ENCODE peak calls at places on chromosomes 3 and 15, in ten cellular contexts. One of them, this sample, is unnamed. For H3K9me3, the result is how much of the 10 kb centered on the place peaks cover.

GRCh38 chr3:148882288-148882687 is 17.2 kb downstream of the CPA3 start:
- DNase-seq in A549: no peak
- DNase-seq in neural progenitor cell: no peak
- DNase-seq in OCI-LY7: no peak
- DNase-seq in IMR-90: peak
- DNase-seq in GM12878: no peak
- DNase-seq in keratinocyte: no peak
- DNase-seq in Karpas-422: no peak
- DNase-seq in astrocyte: peak
- DNase-seq in fibroblast of lung: peak
- DNase-seq in this sample: no peak

GRCh38 chr3:69181592-69182211 is 59.3 kb upstream of the LMOD3 start:
- DNase-seq in A549: no peak
- DNase-seq in neural progenitor cell: peak
- DNase-seq in OCI-LY7: no peak
- DNase-seq in IMR-90: peak
- DNase-seq in GM12878: no peak
- DNase-seq in keratinocyte: no peak
- DNase-seq in Karpas-422: no peak
- DNase-seq in astrocyte: peak
- DNase-seq in fibroblast of lung: peak
- DNase-seq in this sample: no peak

GRCh38 chr15:61938249-61938648 is 122.0 kb downstream of the VPS13C start:
- DNase-seq in A549: no peak
- DNase-seq in neural progenitor cell: no peak
- DNase-seq in OCI-LY7: no peak
- DNase-seq in IMR-90: no peak
- DNase-seq in GM12878: no peak
- DNase-seq in keratinocyte: no peak
- DNase-seq in Karpas-422: no peak
- DNase-seq in astrocyte: no peak
- DNase-seq in fibroblast of lung: no peak
- DNase-seq in this sample: no peak

GRCh38 chr3:194718069-194718468 is 32.4 kb downstream of the FAM43A start:
- DNase-seq in A549: no peak
- DNase-seq in neural progenitor cell: no peak
- DNase-seq in OCI-LY7: no peak
- DNase-seq in IMR-90: no peak
- DNase-seq in GM12878: no peak
- DNase-seq in keratinocyte: no peak
- DNase-seq in Karpas-422: no peak
- DNase-seq in astrocyte: no peak
- DNase-seq in fibroblast of lung: no peak
- DNase-seq in this sample: no peak

GRCh38 chr3:178982138-178982537 is 89.5 kb downstream of the ZMAT3 start:
- DNase-seq in A549: no peak
- DNase-seq in neural progenitor cell: no peak
- DNase-seq in OCI-LY7: no peak
- DNase-seq in IMR-90: peak
- DNase-seq in GM12878: no peak
- DNase-seq in keratinocyte: no peak
- DNase-seq in Karpas-422: no peak
- DNase-seq in astrocyte: peak
- DNase-seq in fibroblast of lung: peak
- DNase-seq in this sample: no peak

GRCh38 chr3:189586941-189587687 is 44.1 kb upstream of the TP63 start:
- DNase-seq in A549: no peak
- DNase-seq in neural progenitor cell: no peak
- DNase-seq in OCI-LY7: no peak
- DNase-seq in IMR-90: no peak
- DNase-seq in GM12878: peak
- DNase-seq in keratinocyte: no peak
- DNase-seq in Karpas-422: no peak
- DNase-seq in astrocyte: no peak
- DNase-seq in fibroblast of lung: no peak
- DNase-seq in this sample: no peak

GRCh38 chr15:60379466-60380274 is 18.1 kb downstream of the ANXA2 start:
- DNase-seq in A549: no peak
- DNase-seq in neural progenitor cell: peak
- DNase-seq in OCI-LY7: no peak
- DNase-seq in IMR-90: peak
- DNase-seq in GM12878: no peak
- DNase-seq in keratinocyte: no peak
- DNase-seq in Karpas-422: no peak
- DNase-seq in astrocyte: peak
- DNase-seq in fibroblast of lung: peak
- DNase-seq in this sample: no peak

GRCh38 chr3:46208167-46208704 is at the start of gene CCR1:
- DNase-seq in A549: no peak
- DNase-seq in neural progenitor cell: peak
- DNase-seq in OCI-LY7: peak
- DNase-seq in IMR-90: peak
- DNase-seq in GM12878: peak
- DNase-seq in keratinocyte: no peak
- DNase-seq in Karpas-422: peak
- DNase-seq in astrocyte: peak
- DNase-seq in fibroblast of lung: peak
- DNase-seq in this sample: peak

GRCh38 chr3:9598783-9599387 is 45.3 kb upstream of the LHFPL4 start:
- DNase-seq in A549: no peak
- DNase-seq in neural progenitor cell: no peak
- DNase-seq in OCI-LY7: no peak
- DNase-seq in IMR-90: no peak
- DNase-seq in GM12878: no peak
- DNase-seq in keratinocyte: no peak
- DNase-seq in Karpas-422: no peak
- DNase-seq in astrocyte: no peak
- DNase-seq in fibroblast of lung: no peak
- DNase-seq in this sample: no peak

GRCh38 chr15:90561344-90562244 is 31.9 kb downstream of the CRTC3 start:
- DNase-seq in A549: no peak
- DNase-seq in neural progenitor cell: no peak
- DNase-seq in OCI-LY7: no peak
- DNase-seq in IMR-90: peak
- DNase-seq in GM12878: no peak
- DNase-seq in keratinocyte: no peak
- DNase-seq in Karpas-422: no peak
- DNase-seq in astrocyte: no peak
- DNase-seq in fibroblast of lung: peak
- DNase-seq in this sample: no peak

GRCh38 chr15:31400222-31400927 is 73.7 kb downstream of the KLF13 start:
- DNase-seq in A549: no peak
- DNase-seq in neural progenitor cell: no peak
- DNase-seq in OCI-LY7: no peak
- DNase-seq in IMR-90: no peak
- DNase-seq in GM12878: no peak
- DNase-seq in keratinocyte: no peak
- DNase-seq in Karpas-422: no peak
- DNase-seq in astrocyte: no peak
- DNase-seq in fibroblast of lung: no peak
- DNase-seq in this sample: no peak

GRCh38 chr3:67468511-67468910 is 185.9 kb downstream of the SUCLG2 start:
- DNase-seq in A549: no peak
- DNase-seq in neural progenitor cell: no peak
- DNase-seq in OCI-LY7: no peak
- DNase-seq in IMR-90: peak
- DNase-seq in GM12878: no peak
- DNase-seq in keratinocyte: no peak
- DNase-seq in Karpas-422: no peak
- DNase-seq in astrocyte: peak
- DNase-seq in fibroblast of lung: no peak
- DNase-seq in this sample: no peak

GRCh38 chr3:132911741-132912415 is 126.3 kb upstream of the TMEM108 start:
- DNase-seq in A549: no peak
- DNase-seq in neural progenitor cell: no peak
- DNase-seq in OCI-LY7: no peak
- DNase-seq in IMR-90: no peak
- DNase-seq in GM12878: no peak
- DNase-seq in keratinocyte: no peak
- DNase-seq in Karpas-422: no peak
- DNase-seq in astrocyte: no peak
- DNase-seq in fibroblast of lung: peak
- DNase-seq in this sample: no peak

GRCh38 chr15:25241241-25241801 is 197.5 kb downstream of the UBE3A start:
- DNase-seq in A549: no peak
- DNase-seq in neural progenitor cell: no peak
- DNase-seq in OCI-LY7: no peak
- DNase-seq in IMR-90: no peak
- DNase-seq in GM12878: no peak
- DNase-seq in keratinocyte: no peak
- DNase-seq in Karpas-422: no peak
- DNase-seq in astrocyte: no peak
- DNase-seq in fibroblast of lung: no peak
- DNase-seq in this sample: no peak

GRCh38 chr3:172258616-172259015 is 189.6 kb downstream of the GHSR start:
- DNase-seq in A549: no peak
- DNase-seq in neural progenitor cell: peak
- DNase-seq in OCI-LY7: no peak
- DNase-seq in IMR-90: peak
- DNase-seq in GM12878: no peak
- DNase-seq in keratinocyte: no peak
- DNase-seq in Karpas-422: no peak
- DNase-seq in astrocyte: peak
- DNase-seq in fibroblast of lung: no peak
- DNase-seq in this sample: no peak

GRCh38 chr3:133487920-133488540 is 85.5 kb upstream of the CDV3 start:
- DNase-seq in A549: peak
- DNase-seq in neural progenitor cell: peak
- DNase-seq in OCI-LY7: no peak
- DNase-seq in IMR-90: peak
- DNase-seq in GM12878: no peak
- DNase-seq in keratinocyte: no peak
- DNase-seq in Karpas-422: peak
- DNase-seq in astrocyte: no peak
- DNase-seq in fibroblast of lung: peak
- DNase-seq in this sample: no peak

GRCh38 chr15:99536422-99537033 is 29.3 kb upstream of the MEF2A start:
- DNase-seq in A549: peak
- DNase-seq in neural progenitor cell: no peak
- DNase-seq in OCI-LY7: no peak
- DNase-seq in IMR-90: peak
- DNase-seq in GM12878: no peak
- DNase-seq in keratinocyte: no peak
- DNase-seq in Karpas-422: no peak
- DNase-seq in astrocyte: peak
- DNase-seq in fibroblast of lung: peak
- DNase-seq in this sample: no peak

GRCh38 chr3:38454179-38454883 is 641 bp downstream of the ACVR2B start:
- DNase-seq in A549: peak
- DNase-seq in neural progenitor cell: peak
- DNase-seq in OCI-LY7: peak
- DNase-seq in IMR-90: peak
- DNase-seq in GM12878: no peak
- DNase-seq in keratinocyte: no peak
- DNase-seq in Karpas-422: peak
- DNase-seq in astrocyte: no peak
- DNase-seq in fibroblast of lung: peak
- DNase-seq in this sample: peak

GRCh38 chr3:126450744-126451143 is 24.9 kb downstream of the ZXDC start:
- DNase-seq in A549: no peak
- DNase-seq in neural progenitor cell: no peak
- DNase-seq in OCI-LY7: no peak
- DNase-seq in IMR-90: no peak
- DNase-seq in GM12878: no peak
- DNase-seq in keratinocyte: no peak
- DNase-seq in Karpas-422: no peak
- DNase-seq in astrocyte: no peak
- DNase-seq in fibroblast of lung: no peak
- DNase-seq in this sample: no peak

GRCh38 chr15:79541176-79541575 is 109.0 kb downstream of the MINAR1 start:
- DNase-seq in A549: no peak
- DNase-seq in neural progenitor cell: no peak
- DNase-seq in OCI-LY7: no peak
- DNase-seq in IMR-90: no peak
- DNase-seq in GM12878: no peak
- DNase-seq in keratinocyte: no peak
- DNase-seq in Karpas-422: no peak
- DNase-seq in astrocyte: no peak
- DNase-seq in fibroblast of lung: no peak
- DNase-seq in this sample: no peak
- H3K9me3 ChIP-seq in A549: under half
- H3K9me3 ChIP-seq in neural progenitor cell: under half
- H3K9me3 ChIP-seq in OCI-LY7: under half
- H3K9me3 ChIP-seq in IMR-90: under half
- H3K9me3 ChIP-seq in GM12878: under half
- H3K9me3 ChIP-seq in keratinocyte: under half
- H3K9me3 ChIP-seq in Karpas-422: under half
- H3K9me3 ChIP-seq in astrocyte: under half
- H3K9me3 ChIP-seq in fibroblast of lung: under half
- H3K9me3 ChIP-seq in this sample: under half

GRCh38 chr15:53982876-53983275 is 4.6 kb downstream of the UNC13C start:
- DNase-seq in A549: no peak
- DNase-seq in neural progenitor cell: no peak
- DNase-seq in OCI-LY7: no peak
- DNase-seq in IMR-90: no peak
- DNase-seq in GM12878: no peak
- DNase-seq in keratinocyte: no peak
- DNase-seq in Karpas-422: no peak
- DNase-seq in astrocyte: no peak
- DNase-seq in fibroblast of lung: no peak
- DNase-seq in this sample: no peak
- H3K4me2 ChIP-seq in A549: no peak
- H3K4me2 ChIP-seq in neural progenitor cell: no peak
- H3K4me2 ChIP-seq in OCI-LY7: no peak
- H3K4me2 ChIP-seq in IMR-90: no peak
- H3K4me2 ChIP-seq in GM12878: no peak
- H3K4me2 ChIP-seq in keratinocyte: no peak
- H3K4me2 ChIP-seq in Karpas-422: no peak
- H3K4me2 ChIP-seq in astrocyte: no peak
- H3K4me2 ChIP-seq in fibroblast of lung: no peak
- H3K4me2 ChIP-seq in this sample: no peak

GRCh38 chr3:42317137-42317536 is 51.2 kb upstream of the CCK start:
- DNase-seq in A549: no peak
- DNase-seq in neural progenitor cell: no peak
- DNase-seq in OCI-LY7: no peak
- DNase-seq in IMR-90: no peak
- DNase-seq in GM12878: no peak
- DNase-seq in keratinocyte: no peak
- DNase-seq in Karpas-422: no peak
- DNase-seq in astrocyte: no peak
- DNase-seq in fibroblast of lung: no peak
- DNase-seq in this sample: no peak
- H3K9me3 ChIP-seq in A549: under half
- H3K9me3 ChIP-seq in neural progenitor cell: under half
- H3K9me3 ChIP-seq in OCI-LY7: under half
- H3K9me3 ChIP-seq in IMR-90: under half
- H3K9me3 ChIP-seq in GM12878: under half
- H3K9me3 ChIP-seq in keratinocyte: under half
- H3K9me3 ChIP-seq in Karpas-422: under half
- H3K9me3 ChIP-seq in astrocyte: under half
- H3K9me3 ChIP-seq in fibroblast of lung: under half
- H3K9me3 ChIP-seq in this sample: under half

GRCh38 chr3:36891651-36892268 is 53.1 kb downstream of the TRANK1 start:
- DNase-seq in A549: no peak
- DNase-seq in neural progenitor cell: no peak
- DNase-seq in OCI-LY7: peak
- DNase-seq in IMR-90: no peak
- DNase-seq in GM12878: peak
- DNase-seq in keratinocyte: no peak
- DNase-seq in Karpas-422: peak
- DNase-seq in astrocyte: no peak
- DNase-seq in fibroblast of lung: no peak
- DNase-seq in this sample: no peak
- H3K4me2 ChIP-seq in A549: no peak
- H3K4me2 ChIP-seq in neural progenitor cell: no peak
- H3K4me2 ChIP-seq in OCI-LY7: peak
- H3K4me2 ChIP-seq in IMR-90: no peak
- H3K4me2 ChIP-seq in GM12878: peak
- H3K4me2 ChIP-seq in keratinocyte: no peak
- H3K4me2 ChIP-seq in Karpas-422: peak
- H3K4me2 ChIP-seq in astrocyte: no peak
- H3K4me2 ChIP-seq in fibroblast of lung: no peak
- H3K4me2 ChIP-seq in this sample: no peak

This sample was measured in MM.1S.